ENCODE peak calls at places on chromosomes 7 and 10, in nine cellular contexts. One of them, this sample, is unnamed.

GRCh38 chr7:28649189-28649588 is 236.9 kb downstream of the CREB5 start:
- DNase-seq in NB4: no peak
- DNase-seq in ovary: no peak
- DNase-seq in IMR-90: no peak
- DNase-seq in cardiac fibroblast: no peak
- DNase-seq in upper lobe of right lung: no peak
- DNase-seq in psoas muscle: no peak
- DNase-seq in mammary epithelial cell: no peak
- DNase-seq in astrocyte: no peak
- DNase-seq in this sample: no peak

GRCh38 chr7:85405503-85405902 is 218.6 kb upstream of the SEMA3D start:
- DNase-seq in NB4: no peak
- DNase-seq in ovary: no peak
- DNase-seq in IMR-90: no peak
- DNase-seq in cardiac fibroblast: no peak
- DNase-seq in upper lobe of right lung: no peak
- DNase-seq in psoas muscle: no peak
- DNase-seq in mammary epithelial cell: no peak
- DNase-seq in astrocyte: no peak
- DNase-seq in this sample: no peak

GRCh38 chr7:133029463-133029862 is 52.4 kb downstream of the CHCHD3 start:
- DNase-seq in NB4: no peak
- DNase-seq in ovary: no peak
- DNase-seq in IMR-90: no peak
- DNase-seq in cardiac fibroblast: no peak
- DNase-seq in upper lobe of right lung: no peak
- DNase-seq in psoas muscle: no peak
- DNase-seq in mammary epithelial cell: no peak
- DNase-seq in astrocyte: no peak
- DNase-seq in this sample: no peak

GRCh38 chr10:76311752-76312699 is 880.6 kb downstream of the LRMDA start:
- DNase-seq in NB4: peak
- DNase-seq in ovary: no peak
- DNase-seq in IMR-90: no peak
- DNase-seq in cardiac fibroblast: peak
- DNase-seq in upper lobe of right lung: peak
- DNase-seq in psoas muscle: no peak
- DNase-seq in mammary epithelial cell: peak
- DNase-seq in astrocyte: no peak
- DNase-seq in this sample: peak

GRCh38 chr10:69948261-69948660 is 104.4 kb upstream of the MACROH2A2 start:
- DNase-seq in NB4: no peak
- DNase-seq in ovary: no peak
- DNase-seq in IMR-90: no peak
- DNase-seq in cardiac fibroblast: no peak
- DNase-seq in upper lobe of right lung: no peak
- DNase-seq in psoas muscle: no peak
- DNase-seq in mammary epithelial cell: no peak
- DNase-seq in astrocyte: no peak
- DNase-seq in this sample: no peak

GRCh38 chr7:47804767-47805545 is 143.3 kb downstream of the PKD1L1 start:
- DNase-seq in NB4: no peak
- DNase-seq in ovary: no peak
- DNase-seq in IMR-90: peak
- DNase-seq in cardiac fibroblast: no peak
- DNase-seq in upper lobe of right lung: no peak
- DNase-seq in psoas muscle: no peak
- DNase-seq in mammary epithelial cell: no peak
- DNase-seq in astrocyte: peak
- DNase-seq in this sample: peak

GRCh38 chr10:5482016-5482415 is 17.4 kb downstream of the CALML5 start:
- DNase-seq in NB4: no peak
- DNase-seq in ovary: no peak
- DNase-seq in IMR-90: no peak
- DNase-seq in cardiac fibroblast: no peak
- DNase-seq in upper lobe of right lung: no peak
- DNase-seq in psoas muscle: no peak
- DNase-seq in mammary epithelial cell: no peak
- DNase-seq in astrocyte: no peak
- DNase-seq in this sample: no peak

GRCh38 chr10:10209152-10209551 is 808.5 kb upstream of the CELF2 start:
- DNase-seq in NB4: peak
- DNase-seq in ovary: peak
- DNase-seq in IMR-90: peak
- DNase-seq in cardiac fibroblast: peak
- DNase-seq in upper lobe of right lung: no peak
- DNase-seq in psoas muscle: no peak
- DNase-seq in mammary epithelial cell: no peak
- DNase-seq in astrocyte: peak
- DNase-seq in this sample: peak

GRCh38 chr7:106111671-106112117 is 418 bp downstream of the SYPL1 start:
- DNase-seq in NB4: peak
- DNase-seq in ovary: no peak
- DNase-seq in IMR-90: no peak
- DNase-seq in cardiac fibroblast: peak
- DNase-seq in upper lobe of right lung: peak
- DNase-seq in psoas muscle: peak
- DNase-seq in mammary epithelial cell: no peak
- DNase-seq in astrocyte: no peak
- DNase-seq in this sample: peak

GRCh38 chr10:29104661-29105369 is 184.1 kb upstream of the LYZL1 start:
- DNase-seq in NB4: no peak
- DNase-seq in ovary: no peak
- DNase-seq in IMR-90: peak
- DNase-seq in cardiac fibroblast: no peak
- DNase-seq in upper lobe of right lung: no peak
- DNase-seq in psoas muscle: no peak
- DNase-seq in mammary epithelial cell: no peak
- DNase-seq in astrocyte: no peak
- DNase-seq in this sample: no peak

GRCh38 chr7:20351901-20352300 is 21.2 kb downstream of the ITGB8 start:
- DNase-seq in NB4: no peak
- DNase-seq in ovary: no peak
- DNase-seq in IMR-90: peak
- DNase-seq in cardiac fibroblast: peak
- DNase-seq in upper lobe of right lung: no peak
- DNase-seq in psoas muscle: no peak
- DNase-seq in mammary epithelial cell: peak
- DNase-seq in astrocyte: peak
- DNase-seq in this sample: peak

GRCh38 chr10:15897282-15897681 is 37.0 kb upstream of the MINDY3 start:
- DNase-seq in NB4: no peak
- DNase-seq in ovary: no peak
- DNase-seq in IMR-90: peak
- DNase-seq in cardiac fibroblast: peak
- DNase-seq in upper lobe of right lung: no peak
- DNase-seq in psoas muscle: no peak
- DNase-seq in mammary epithelial cell: peak
- DNase-seq in astrocyte: peak
- DNase-seq in this sample: peak

GRCh38 chr7:156046031-156046560 is 233.8 kb upstream of the SHH start:
- DNase-seq in NB4: no peak
- DNase-seq in ovary: no peak
- DNase-seq in IMR-90: no peak
- DNase-seq in cardiac fibroblast: no peak
- DNase-seq in upper lobe of right lung: no peak
- DNase-seq in psoas muscle: no peak
- DNase-seq in mammary epithelial cell: no peak
- DNase-seq in astrocyte: no peak
- DNase-seq in this sample: no peak

GRCh38 chr7:42883950-42884349 is 27.9 kb downstream of the C7orf25 start:
- DNase-seq in NB4: peak
- DNase-seq in ovary: no peak
- DNase-seq in IMR-90: peak
- DNase-seq in cardiac fibroblast: peak
- DNase-seq in upper lobe of right lung: peak
- DNase-seq in psoas muscle: no peak
- DNase-seq in mammary epithelial cell: peak
- DNase-seq in astrocyte: peak
- DNase-seq in this sample: peak

GRCh38 chr7:42886129-42886528 is 25.7 kb downstream of the C7orf25 start:
- DNase-seq in NB4: peak
- DNase-seq in ovary: no peak
- DNase-seq in IMR-90: no peak
- DNase-seq in cardiac fibroblast: peak
- DNase-seq in upper lobe of right lung: no peak
- DNase-seq in psoas muscle: no peak
- DNase-seq in mammary epithelial cell: peak
- DNase-seq in astrocyte: no peak
- DNase-seq in this sample: peak

GRCh38 chr7:42886866-42887509 is 24.9 kb downstream of the C7orf25 start:
- DNase-seq in NB4: no peak
- DNase-seq in ovary: no peak
- DNase-seq in IMR-90: no peak
- DNase-seq in cardiac fibroblast: no peak
- DNase-seq in upper lobe of right lung: no peak
- DNase-seq in psoas muscle: no peak
- DNase-seq in mammary epithelial cell: peak
- DNase-seq in astrocyte: no peak
- DNase-seq in this sample: no peak
- H3K4me3 ChIP-seq in NB4: no peak
- H3K4me3 ChIP-seq in ovary: no peak
- H3K4me3 ChIP-seq in IMR-90: no peak
- H3K4me3 ChIP-seq in cardiac fibroblast: no peak
- H3K4me3 ChIP-seq in upper lobe of right lung: peak
- H3K4me3 ChIP-seq in psoas muscle: peak
- H3K4me3 ChIP-seq in mammary epithelial cell: no peak
- H3K4me3 ChIP-seq in astrocyte: no peak
- H3K4me3 ChIP-seq in this sample: no peak

GRCh38 chr7:44066111-44066460 is 719 bp upstream of the PGAM2 start:
- DNase-seq in NB4: no peak
- DNase-seq in ovary: no peak
- DNase-seq in IMR-90: no peak
- DNase-seq in cardiac fibroblast: no peak
- DNase-seq in upper lobe of right lung: peak
- DNase-seq in psoas muscle: no peak
- DNase-seq in mammary epithelial cell: no peak
- DNase-seq in astrocyte: no peak
- DNase-seq in this sample: no peak
- TF ChIP-seq CTCF in NB4: no peak
- TF ChIP-seq CTCF in ovary: no peak
- TF ChIP-seq CTCF in IMR-90: no peak
- TF ChIP-seq CTCF in cardiac fibroblast: no peak
- TF ChIP-seq CTCF in upper lobe of right lung: no peak
- TF ChIP-seq CTCF in psoas muscle: no peak
- TF ChIP-seq CTCF in mammary epithelial cell: no peak
- TF ChIP-seq CTCF in astrocyte: no peak
- TF ChIP-seq CTCF in this sample: no peak

GRCh38 chr10:99731296-99732032 is 463 bp downstream of the COX15 start:
- DNase-seq in NB4: peak
- DNase-seq in ovary: no peak
- DNase-seq in IMR-90: no peak
- DNase-seq in cardiac fibroblast: no peak
- DNase-seq in upper lobe of right lung: no peak
- DNase-seq in psoas muscle: no peak
- DNase-seq in mammary epithelial cell: no peak
- DNase-seq in astrocyte: no peak
- DNase-seq in this sample: no peak

GRCh38 chr10:99732033-99732912 is at the start of the genes COX15 and CUTC:
- DNase-seq in NB4: peak
- DNase-seq in ovary: peak
- DNase-seq in IMR-90: peak
- DNase-seq in cardiac fibroblast: peak
- DNase-seq in upper lobe of right lung: peak
- DNase-seq in psoas muscle: peak
- DNase-seq in mammary epithelial cell: peak
- DNase-seq in astrocyte: peak
- DNase-seq in this sample: peak

GRCh38 chr10:99730026-99730425 is 1.9 kb downstream of the COX15 start:
- DNase-seq in NB4: no peak
- DNase-seq in ovary: no peak
- DNase-seq in IMR-90: peak
- DNase-seq in cardiac fibroblast: peak
- DNase-seq in upper lobe of right lung: no peak
- DNase-seq in psoas muscle: no peak
- DNase-seq in mammary epithelial cell: peak
- DNase-seq in astrocyte: peak
- DNase-seq in this sample: peak

DNA sequence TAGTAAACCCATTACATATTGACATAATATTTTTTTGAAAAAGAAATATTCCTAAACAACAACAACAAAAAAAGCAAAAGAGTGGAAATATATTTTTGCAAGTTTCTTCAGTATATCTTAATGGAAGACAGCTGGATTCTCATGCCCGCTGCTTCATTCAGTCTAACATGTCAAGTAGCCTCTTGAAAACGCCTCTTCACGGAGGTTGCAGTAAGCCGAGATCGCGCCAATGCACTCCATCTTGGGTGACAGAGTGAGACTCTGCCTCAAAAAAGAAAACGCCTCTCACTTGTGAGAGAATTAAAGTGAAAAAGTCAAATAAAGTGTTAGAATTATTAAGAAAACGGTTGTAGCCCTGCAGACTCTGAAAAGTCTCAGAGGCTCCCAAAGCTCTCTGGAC is 1.3 kb downstream of the CUTC start:
- DNase-seq in NB4: peak
- DNase-seq in ovary: no peak
- DNase-seq in IMR-90: peak
- DNase-seq in cardiac fibroblast: no peak
- DNase-seq in upper lobe of right lung: no peak
- DNase-seq in psoas muscle: no peak
- DNase-seq in mammary epithelial cell: no peak
- DNase-seq in astrocyte: no peak
- DNase-seq in this sample: peak
- H3K4me3 ChIP-seq in NB4: peak
- H3K4me3 ChIP-seq in ovary: no peak
- H3K4me3 ChIP-seq in IMR-90: no peak
- H3K4me3 ChIP-seq in cardiac fibroblast: no peak
- H3K4me3 ChIP-seq in upper lobe of right lung: peak
- H3K4me3 ChIP-seq in psoas muscle: peak
- H3K4me3 ChIP-seq in mammary epithelial cell: no peak
- H3K4me3 ChIP-seq in astrocyte: no peak
- H3K4me3 ChIP-seq in this sample: peak

GRCh38 chr7:135410546-135410942 is 99.4 kb downstream of the CNOT4 start:
- DNase-seq in NB4: no peak
- DNase-seq in ovary: no peak
- DNase-seq in IMR-90: no peak
- DNase-seq in cardiac fibroblast: no peak
- DNase-seq in upper lobe of right lung: no peak
- DNase-seq in psoas muscle: no peak
- DNase-seq in mammary epithelial cell: no peak
- DNase-seq in astrocyte: no peak
- DNase-seq in this sample: no peak

GRCh38 chr7:135414208-135414607 is 95.7 kb downstream of the CNOT4 start:
- DNase-seq in NB4: no peak
- DNase-seq in ovary: no peak
- DNase-seq in IMR-90: no peak
- DNase-seq in cardiac fibroblast: no peak
- DNase-seq in upper lobe of right lung: no peak
- DNase-seq in psoas muscle: no peak
- DNase-seq in mammary epithelial cell: no peak
- DNase-seq in astrocyte: no peak
- DNase-seq in this sample: no peak

GRCh38 chr7:135407884-135408283 is 102.0 kb downstream of the CNOT4 start:
- DNase-seq in NB4: no peak
- DNase-seq in ovary: no peak
- DNase-seq in IMR-90: no peak
- DNase-seq in cardiac fibroblast: no peak
- DNase-seq in upper lobe of right lung: no peak
- DNase-seq in psoas muscle: no peak
- DNase-seq in mammary epithelial cell: no peak
- DNase-seq in astrocyte: no peak
- DNase-seq in this sample: no peak

GRCh38 chr7:135409845-135410545 is 99.9 kb downstream of the CNOT4 start:
- DNase-seq in NB4: no peak
- DNase-seq in ovary: no peak
- DNase-seq in IMR-90: no peak
- DNase-seq in cardiac fibroblast: no peak
- DNase-seq in upper lobe of right lung: no peak
- DNase-seq in psoas muscle: no peak
- DNase-seq in mammary epithelial cell: no peak
- DNase-seq in astrocyte: no peak
- DNase-seq in this sample: no peak

GRCh38 chr7:135411098-135411497 is 98.8 kb downstream of the CNOT4 start:
- DNase-seq in NB4: no peak
- DNase-seq in ovary: no peak
- DNase-seq in IMR-90: no peak
- DNase-seq in cardiac fibroblast: no peak
- DNase-seq in upper lobe of right lung: no peak
- DNase-seq in psoas muscle: no peak
- DNase-seq in mammary epithelial cell: no peak
- DNase-seq in astrocyte: no peak
- DNase-seq in this sample: no peak
- TF ChIP-seq CTCF in NB4: no peak
- TF ChIP-seq CTCF in ovary: no peak
- TF ChIP-seq CTCF in IMR-90: no peak
- TF ChIP-seq CTCF in cardiac fibroblast: no peak
- TF ChIP-seq CTCF in upper lobe of right lung: no peak
- TF ChIP-seq CTCF in psoas muscle: no peak
- TF ChIP-seq CTCF in mammary epithelial cell: no peak
- TF ChIP-seq CTCF in astrocyte: no peak
- TF ChIP-seq CTCF in this sample: no peak